ENCODE peak calls at places on chromosomes 16 and 17, in four cellular contexts. One of them, this sample, is unnamed.

GRCh38 chr17:37051839-37052238 is 103.1 kb downstream of the AATF start:
- DNase-seq in WTC11: no peak
- DNase-seq in K562: no peak
- DNase-seq in HepG2: no peak
- DNase-seq in this sample: no peak

GRCh38 chr17:48809182-48809581 is 7.8 kb downstream of the TTLL6 start:
- DNase-seq in WTC11: no peak
- DNase-seq in K562: no peak
- DNase-seq in HepG2: no peak
- DNase-seq in this sample: no peak

GRCh38 chr16:25064967-25065366 is 46.6 kb upstream of the LCMT1 start:
- DNase-seq in WTC11: no peak
- DNase-seq in K562: no peak
- DNase-seq in HepG2: peak; percentile 65
- DNase-seq in this sample: no peak

GRCh38 chr16:85568519-85568918 is 44.6 kb upstream of the GSE1 start:
- DNase-seq in WTC11: no peak
- DNase-seq in K562: no peak
- DNase-seq in HepG2: no peak
- DNase-seq in this sample: no peak

GRCh38 chr16:8899709-8900317 is 17.7 kb downstream of the LITAFD start:
- DNase-seq in WTC11: no peak
- DNase-seq in K562: no peak
- DNase-seq in HepG2: no peak
- DNase-seq in this sample: no peak

GRCh38 chr16:84926462-84926861 is 84.9 kb downstream of the ZDHHC7 start:
- DNase-seq in WTC11: no peak
- DNase-seq in K562: no peak
- DNase-seq in HepG2: no peak
- DNase-seq in this sample: no peak

GRCh38 chr17:76704799-76705198 is 6.0 kb downstream of the MXRA7 start:
- DNase-seq in WTC11: no peak
- DNase-seq in K562: no peak
- DNase-seq in HepG2: no peak
- DNase-seq in this sample: no peak

GRCh38 chr16:5776876-5777275 is 679.3 kb upstream of the EEF2KMT start:
- DNase-seq in WTC11: no peak
- DNase-seq in K562: no peak
- DNase-seq in HepG2: no peak
- DNase-seq in this sample: no peak

GRCh38 chr16:29808219-29808900 is 2.0 kb downstream of the MAZ start:
- DNase-seq in WTC11: no peak
- DNase-seq in K562: no peak
- DNase-seq in HepG2: no peak
- DNase-seq in this sample: no peak

GRCh38 chr17:67312265-67312664 is 54.1 kb downstream of the PSMD12 start:
- DNase-seq in WTC11: no peak
- DNase-seq in K562: no peak
- DNase-seq in HepG2: no peak
- DNase-seq in this sample: no peak

GRCh38 chr16:57609541-57610401 is 18.7 kb upstream of the ADGRG1 start:
- DNase-seq in WTC11: no peak
- DNase-seq in K562: no peak
- DNase-seq in HepG2: no peak
- DNase-seq in this sample: no peak

GRCh38 chr16:25012525-25012991 is 2.6 kb downstream of the ARHGAP17 start:
- DNase-seq in WTC11: no peak
- DNase-seq in K562: no peak
- DNase-seq in HepG2: no peak
- DNase-seq in this sample: no peak

GRCh38 chr16:21088646-21089538 is 61.8 kb downstream of the DNAH3 start:
- DNase-seq in WTC11: no peak
- DNase-seq in K562: no peak
- DNase-seq in HepG2: no peak
- DNase-seq in this sample: no peak

GRCh38 chr17:49217651-49218413 is 7.3 kb downstream of the ABI3 start:
- DNase-seq in WTC11: no peak
- DNase-seq in K562: no peak
- DNase-seq in HepG2: no peak
- DNase-seq in this sample: no peak

GRCh38 chr17:42819939-42820535 is 4.0 kb downstream of the BECN1 start:
- DNase-seq in WTC11: peak; percentile 84
- DNase-seq in K562: peak; percentile 65
- DNase-seq in HepG2: peak; percentile 88
- DNase-seq in this sample: peak; percentile 74

GRCh38 chr17:14768923-14769322 is 468.0 kb downstream of the HS3ST3B1 start:
- DNase-seq in WTC11: no peak
- DNase-seq in K562: no peak
- DNase-seq in HepG2: no peak
- DNase-seq in this sample: no peak
- TF ChIP-seq ELF4 in WTC11: no peak
- TF ChIP-seq ELF4 in K562: no peak
- TF ChIP-seq ELF4 in HepG2: no peak
- TF ChIP-seq ELF4 in this sample: no peak

GRCh38 chr16:2007081-2007836 is 2.4 kb downstream of the ZNF598 start:
- DNase-seq in WTC11: no peak
- DNase-seq in K562: no peak
- DNase-seq in HepG2: no peak
- DNase-seq in this sample: no peak

GRCh38 chr16:2008009-2008526 is 1.6 kb downstream of the ZNF598 start:
- DNase-seq in WTC11: no peak
- DNase-seq in K562: peak; percentile 53
- DNase-seq in HepG2: no peak
- DNase-seq in this sample: no peak

GRCh38 chr16:2009302-2009711 is 314 bp downstream of the ZNF598 start:
- DNase-seq in WTC11: no peak
- DNase-seq in K562: peak; percentile 75
- DNase-seq in HepG2: no peak
- DNase-seq in this sample: no peak

GRCh38 chr16:2009791-2010510 is at the start of gene ZNF598:
- DNase-seq in WTC11: peak; percentile 76
- DNase-seq in K562: peak; percentile 90
- DNase-seq in HepG2: peak; percentile 73
- DNase-seq in this sample: peak; percentile 93

GRCh38 chr16:2008631-2009301 is 855 bp downstream of the ZNF598 start:
- DNase-seq in WTC11: no peak
- DNase-seq in K562: peak; percentile 46
- DNase-seq in HepG2: peak; percentile 65
- DNase-seq in this sample: no peak
- TF ChIP-seq ELF4 in WTC11: no peak
- TF ChIP-seq ELF4 in K562: no peak
- TF ChIP-seq ELF4 in HepG2: no peak
- TF ChIP-seq ELF4 in this sample: no peak

GRCh38 chr16:17396762-17397498 is 73.8 kb downstream of the XYLT1 start:
- DNase-seq in WTC11: no peak
- DNase-seq in K562: no peak
- DNase-seq in HepG2: no peak
- DNase-seq in this sample: peak; percentile 27
- TF ChIP-seq ELF4 in WTC11: no peak
- TF ChIP-seq ELF4 in K562: no peak
- TF ChIP-seq ELF4 in HepG2: no peak
- TF ChIP-seq ELF4 in this sample: no peak

GRCh38 chr16:645852-646678 is 3.1 kb upstream of the WDR90 start:
- DNase-seq in WTC11: no peak
- DNase-seq in K562: no peak
- DNase-seq in HepG2: peak; percentile 65
- DNase-seq in this sample: no peak
- TF ChIP-seq ELF4 in WTC11: no peak
- TF ChIP-seq ELF4 in K562: no peak
- TF ChIP-seq ELF4 in HepG2: no peak
- TF ChIP-seq ELF4 in this sample: no peak

DNA sequence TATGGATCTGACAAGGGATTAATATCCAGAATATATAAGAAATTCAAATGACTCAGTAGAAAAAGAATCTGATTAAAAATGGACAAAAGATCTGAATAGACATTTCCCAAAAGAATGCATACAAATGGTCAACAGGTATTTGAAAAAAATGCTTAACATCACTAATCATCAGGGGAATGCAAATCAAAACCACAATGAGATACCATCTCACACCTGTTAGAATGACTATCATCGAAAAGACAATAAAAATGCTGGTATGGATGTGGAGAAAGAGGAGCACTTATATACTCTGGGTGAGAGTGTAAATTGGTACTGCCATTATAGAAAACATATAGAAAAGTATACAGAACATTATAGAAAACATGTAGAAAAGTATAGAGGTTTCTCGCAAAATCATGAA is 16.4 kb upstream of the HS3ST2 start:
- DNase-seq in WTC11: no peak
- DNase-seq in K562: no peak
- DNase-seq in HepG2: no peak
- DNase-seq in this sample: no peak
- TF ChIP-seq ELF4 in WTC11: no peak
- TF ChIP-seq ELF4 in K562: no peak
- TF ChIP-seq ELF4 in HepG2: no peak
- TF ChIP-seq ELF4 in this sample: no peak

DNA sequence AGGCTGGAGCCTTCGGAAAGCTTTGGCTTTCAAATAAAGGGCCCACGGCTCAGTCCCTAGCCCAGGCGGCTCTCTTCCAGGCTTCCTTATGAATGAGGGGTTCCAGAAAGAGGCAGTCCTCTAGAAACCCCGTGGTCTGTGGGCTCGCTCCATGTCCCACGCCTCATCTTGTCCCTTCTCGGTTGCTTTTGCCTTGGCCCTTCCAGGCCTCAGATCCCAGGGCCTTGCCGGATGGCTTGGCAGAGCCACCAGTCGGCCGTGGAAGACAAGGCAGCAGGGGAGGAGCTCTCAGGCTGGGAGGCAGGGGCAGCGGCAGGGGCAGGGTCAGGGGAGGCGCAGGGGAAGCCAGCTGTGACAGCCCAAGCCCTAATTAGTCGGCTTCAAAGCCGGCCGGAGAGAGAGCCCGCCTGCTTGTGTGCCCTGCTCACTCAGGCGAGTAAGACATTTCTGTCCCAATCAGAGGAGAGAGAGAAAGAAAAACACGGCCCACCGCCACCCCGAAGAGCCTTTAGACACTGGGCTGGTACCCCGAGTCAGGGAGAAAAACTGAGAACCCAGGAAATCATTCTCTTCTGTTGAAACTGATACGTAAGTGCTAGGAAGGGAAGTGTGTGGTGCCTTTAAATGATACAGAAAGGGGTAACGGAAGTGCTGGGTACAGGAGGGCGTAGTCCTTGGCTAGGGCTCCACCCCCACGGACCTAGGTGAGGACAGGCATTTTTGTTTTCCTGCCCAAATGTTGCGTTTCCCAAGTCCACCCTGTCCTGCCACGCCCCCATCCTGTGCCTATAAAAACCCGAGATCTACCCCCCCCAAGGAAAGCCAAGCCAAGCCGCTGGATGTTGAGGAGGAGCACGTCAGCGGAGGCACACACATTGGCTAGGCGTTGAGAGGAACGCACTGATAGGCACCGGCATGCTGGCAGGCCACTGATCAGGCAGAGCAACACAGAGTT is 27.8 kb upstream of the MEIOC start:
- DNase-seq in WTC11: peak; percentile 80
- DNase-seq in K562: peak; percentile 8
- DNase-seq in HepG2: peak; percentile 29
- DNase-seq in this sample: no peak
- TF ChIP-seq ELF4 in WTC11: no peak
- TF ChIP-seq ELF4 in K562: no peak
- TF ChIP-seq ELF4 in HepG2: no peak
- TF ChIP-seq ELF4 in this sample: no peak

GRCh38 chr16:4291699-4292098 is 18.9 kb upstream of the TFAP4 start:
- DNase-seq in WTC11: no peak
- DNase-seq in K562: no peak
- DNase-seq in HepG2: no peak
- DNase-seq in this sample: no peak

GRCh38 chr16:4290236-4290830 is 17.5 kb upstream of the TFAP4 start:
- DNase-seq in WTC11: no peak
- DNase-seq in K562: no peak
- DNase-seq in HepG2: peak; percentile 88
- DNase-seq in this sample: no peak

GRCh38 chr16:4293181-4293716 is 20.4 kb upstream of the TFAP4 start:
- DNase-seq in WTC11: no peak
- DNase-seq in K562: no peak
- DNase-seq in HepG2: no peak
- DNase-seq in this sample: no peak

GRCh38 chr16:4297480-4297879 is 18.4 kb upstream of the GLIS2 start:
- DNase-seq in WTC11: no peak
- DNase-seq in K562: no peak
- DNase-seq in HepG2: no peak
- DNase-seq in this sample: no peak

DNA sequence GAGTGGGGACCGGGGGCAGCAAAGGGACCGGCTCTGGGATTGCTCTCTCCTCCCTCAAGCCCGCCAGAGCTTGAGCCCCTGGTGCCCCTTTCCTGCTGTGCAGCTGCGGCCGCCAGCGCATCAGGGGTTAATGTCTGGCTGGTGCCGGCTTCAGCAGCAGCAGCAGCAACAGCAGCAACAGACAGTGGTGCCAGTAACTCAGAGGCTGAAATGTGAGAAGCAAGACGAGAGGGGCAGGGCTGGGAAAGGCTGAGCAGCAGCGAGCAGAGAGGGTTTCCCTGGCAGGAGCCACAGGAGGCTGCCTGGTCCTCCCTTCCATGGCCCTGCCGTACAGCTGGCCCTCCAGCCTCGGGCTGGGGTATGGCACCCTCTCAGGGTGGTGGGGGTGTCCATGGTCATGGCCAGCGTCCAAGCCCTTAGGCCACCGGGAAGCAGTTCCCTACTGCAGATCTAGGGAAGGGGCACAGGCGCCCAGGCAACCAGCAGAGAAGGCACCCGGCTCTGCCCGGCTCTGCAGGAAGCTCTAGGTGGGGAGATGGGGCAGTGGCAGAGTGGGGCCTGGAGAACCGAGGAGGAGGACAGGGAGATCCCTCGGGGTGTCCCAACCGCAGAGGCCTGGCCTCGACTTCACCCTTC is 21.1 kb upstream of the TFAP4 start:
- DNase-seq in WTC11: peak; percentile 81
- DNase-seq in K562: peak; percentile 9
- DNase-seq in HepG2: no peak
- DNase-seq in this sample: peak; percentile 67
- TF ChIP-seq ELF4 in WTC11: no peak
- TF ChIP-seq ELF4 in K562: no peak
- TF ChIP-seq ELF4 in HepG2: no peak
- TF ChIP-seq ELF4 in this sample: no peak

DNA sequence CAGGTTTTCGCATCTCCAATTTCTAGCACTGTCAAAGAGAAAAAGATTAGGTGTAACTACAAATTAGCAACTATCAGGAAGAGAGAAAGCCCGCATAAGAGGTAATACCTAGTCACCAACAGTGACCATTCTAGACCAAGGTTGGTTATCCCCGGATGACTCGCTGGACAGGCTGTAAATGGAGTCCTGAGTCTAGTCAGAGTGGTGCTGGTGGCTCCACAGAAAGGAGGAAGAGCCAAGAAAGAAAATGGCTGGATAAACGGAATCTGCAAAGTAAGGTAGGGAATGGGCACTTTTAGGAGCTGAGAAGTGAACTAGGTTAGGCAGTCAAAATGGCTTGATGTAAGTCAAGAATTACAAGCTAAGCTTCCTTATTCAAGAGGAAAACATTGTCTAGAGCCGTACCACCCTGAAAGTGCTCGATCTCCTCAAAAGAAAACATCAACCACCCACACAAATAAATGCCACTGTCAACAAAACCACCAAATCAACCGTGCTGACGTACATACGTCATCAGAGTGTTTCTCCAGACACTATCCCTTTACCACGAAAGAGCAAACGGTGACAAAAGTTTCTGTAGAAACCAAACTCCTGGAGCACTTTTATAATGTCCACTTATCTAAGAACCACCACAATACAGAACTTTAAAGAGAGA is 2.2 kb downstream of the GSPT1 start:
- DNase-seq in WTC11: no peak
- DNase-seq in K562: no peak
- DNase-seq in HepG2: no peak
- DNase-seq in this sample: no peak
- TF ChIP-seq ELF4 in WTC11: no peak
- TF ChIP-seq ELF4 in K562: no peak
- TF ChIP-seq ELF4 in HepG2: no peak
- TF ChIP-seq ELF4 in this sample: no peak